ENCODE peak calls at places on chromosomes 2 and 18, in seven cellular contexts. B is HCT116, S is mammary epithelial cell, T is upper lobe of right lung, K is type B pancreatic cell, Z is fibroblast of lung, C is astrocyte of the spinal cord. O is an unnamed sample.

GRCh38 chr18:74499633-74500032 is 3.5 kb downstream of the CNDP2 start:
- DNase-seq in B (no peak), C (no peak), K (no peak), Z (peak), S (peak), T (peak), O (no peak)

GRCh38 chr2:132033949-132034348 is 127.8 kb downstream of the ANKRD30BL start:
- DNase-seq in K (no peak), T (no peak), Z (no peak), S (no peak), B (no peak), C (no peak), O (no peak)

GRCh38 chr2:238914648-238915015 is 66.7 kb downstream of the TWIST2 start:
- DNase-seq in K (peak), C (peak), B (no peak), T (peak), Z (peak), S (peak), O (no peak)

GRCh38 chr2:123502926-123503325 is 522.2 kb upstream of the CNTNAP5 start:
- DNase-seq in K (no peak), Z (peak), B (no peak), S (peak), T (no peak), C (peak), O (no peak)

GRCh38 chr18:51236225-51236624 is 38.7 kb upstream of the MEX3C start:
- DNase-seq in B (peak), C (peak), T (no peak), S (peak), K (no peak), Z (peak), O (no peak)

GRCh38 chr18:59950215-59950944 is 50.6 kb downstream of the PMAIP1 start:
- DNase-seq in T (no peak), Z (peak), S (peak), B (no peak), C (peak), K (no peak), O (no peak)

GRCh38 chr2:20351555-20352229 is 1.0 kb upstream of the PUM2 start:
- DNase-seq in B (no peak), S (no peak), Z (no peak), C (no peak), T (no peak), K (no peak), O (no peak)

GRCh38 chr2:173989886-173990744 is 24.9 kb upstream of the SP3 start:
- DNase-seq in T (no peak), Z (no peak), K (no peak), B (no peak), C (no peak), S (no peak), O (no peak)

GRCh38 chr2:152166633-152167032 is 8.9 kb downstream of the STAM2 start:
- DNase-seq in T (no peak), S (no peak), C (peak), Z (peak), B (no peak), K (no peak), O (no peak)

GRCh38 chr2:144084114-144084661 is 435.7 kb downstream of the ZEB2 start:
- DNase-seq in B (no peak), K (no peak), S (peak), C (peak), T (no peak), Z (peak), O (no peak)

GRCh38 chr18:13266208-13267100 is 47.9 kb downstream of the LDLRAD4 start:
- DNase-seq in K (peak), Z (no peak), T (peak), S (no peak), B (no peak), C (no peak), O (no peak)

GRCh38 chr2:212686285-212686895 is 147.8 kb upstream of the ERBB4 start:
- DNase-seq in B (peak), C (peak), K (no peak), S (peak), T (no peak), Z (peak), O (peak)

GRCh38 chr18:12943200-12943599 is 4.6 kb upstream of the SEH1L start:
- DNase-seq in T (no peak), B (no peak), C (no peak), K (no peak), S (no peak), Z (peak), O (no peak)

GRCh38 chr2:200625958-200626363 is 40.1 kb downstream of the AOX1 start:
- DNase-seq in Z (peak), S (no peak), C (no peak), B (no peak), K (no peak), T (no peak), O (no peak)

GRCh38 chr2:28277466-28277865 is 115.2 kb upstream of the FOSL2 start:
- DNase-seq in C (no peak), B (no peak), K (no peak), Z (no peak), S (no peak), T (no peak), O (no peak)

GRCh38 chr2:101830555-101830954 is 133.0 kb downstream of the MAP4K4 start:
- DNase-seq in T (no peak), S (peak), B (no peak), K (no peak), Z (peak), C (peak), O (no peak)

GRCh38 chr2:11024010-11024615 is 112.4 kb downstream of the KCNF1 start:
- DNase-seq in T (no peak), Z (no peak), B (no peak), S (no peak), K (no peak), C (no peak), O (no peak)

GRCh38 chr2:32863803-32864202 is 83.0 kb upstream of the LTBP1 start:
- DNase-seq in C (peak), K (no peak), T (no peak), Z (peak), B (no peak), S (no peak), O (no peak)

GRCh38 chr18:35239314-35239713 is 1.5 kb upstream of the ZNF397 start:
- DNase-seq in B (no peak), C (no peak), Z (no peak), T (no peak), K (no peak), S (no peak), O (no peak)

GRCh38 chr18:3246636-3247242 is 862 bp upstream of the MYL12A start:
- DNase-seq in B (no peak), S (peak), C (no peak), T (no peak), K (no peak), Z (no peak), O (no peak)

GRCh38 chr2:78615956-78616355 is 409.5 kb upstream of the REG3G start:
- DNase-seq in S (no peak), T (no peak), C (no peak), B (no peak), K (no peak), Z (no peak), O (no peak)

GRCh38 chr2:235908826-235909225 is 259.4 kb downstream of the GBX2 start:
- DNase-seq in K (no peak), B (no peak), S (no peak), Z (no peak), C (no peak), T (no peak), O (no peak)

GRCh38 chr2:218859994-218860831 is 608 bp downstream of the WNT6 start:
- DNase-seq in B (no peak), Z (no peak), T (peak), C (no peak), K (no peak), S (no peak), O (no peak)

GRCh38 chr2:127293386-127293757 is 572 bp downstream of the ERCC3 start:
- DNase-seq in K (no peak), C (peak), S (peak), B (no peak), T (no peak), Z (peak), O (no peak)

GRCh38 chr2:43737097-43737854 is 36.6 kb upstream of the DYNC2LI1 start:
- DNase-seq in B (peak), T (no peak), Z (peak), C (peak), S (peak), K (no peak), O (no peak)

GRCh38 chr2:88042476-88042875 is 13.1 kb downstream of the KRCC1 start:
- DNase-seq in S (no peak), B (no peak), Z (no peak), C (no peak), T (no peak), K (no peak), O (no peak)

GRCh38 chr2:112705576-112705975 is 15.2 kb upstream of the NT5DC4 start:
- DNase-seq in T (no peak), K (peak), C (no peak), Z (peak), S (no peak), B (no peak), O (no peak)

GRCh38 chr2:239035361-239035814 is 187.5 kb downstream of the TWIST2 start:
- DNase-seq in S (no peak), Z (no peak), C (no peak), T (peak), B (peak), K (no peak), O (peak)

GRCh38 chr2:104340879-104341812 is 512.8 kb upstream of the POU3F3 start:
- DNase-seq in S (no peak), K (no peak), Z (no peak), C (no peak), B (no peak), T (no peak), O (no peak)

GRCh38 chr2:207240649-207241048 is 74.9 kb upstream of the KLF7 start:
- DNase-seq in Z (no peak), K (no peak), T (no peak), C (no peak), S (peak), B (no peak), O (no peak)

GRCh38 chr2:159677654-159678053 is 34.7 kb upstream of the MARCHF7 start:
- DNase-seq in K (no peak), Z (peak), B (no peak), T (no peak), C (peak), S (no peak), O (no peak)
- TF ChIP-seq CTCF in K (peak), Z (no peak), B (peak), T (peak), C (peak), S (peak), O (no peak)

DNA sequence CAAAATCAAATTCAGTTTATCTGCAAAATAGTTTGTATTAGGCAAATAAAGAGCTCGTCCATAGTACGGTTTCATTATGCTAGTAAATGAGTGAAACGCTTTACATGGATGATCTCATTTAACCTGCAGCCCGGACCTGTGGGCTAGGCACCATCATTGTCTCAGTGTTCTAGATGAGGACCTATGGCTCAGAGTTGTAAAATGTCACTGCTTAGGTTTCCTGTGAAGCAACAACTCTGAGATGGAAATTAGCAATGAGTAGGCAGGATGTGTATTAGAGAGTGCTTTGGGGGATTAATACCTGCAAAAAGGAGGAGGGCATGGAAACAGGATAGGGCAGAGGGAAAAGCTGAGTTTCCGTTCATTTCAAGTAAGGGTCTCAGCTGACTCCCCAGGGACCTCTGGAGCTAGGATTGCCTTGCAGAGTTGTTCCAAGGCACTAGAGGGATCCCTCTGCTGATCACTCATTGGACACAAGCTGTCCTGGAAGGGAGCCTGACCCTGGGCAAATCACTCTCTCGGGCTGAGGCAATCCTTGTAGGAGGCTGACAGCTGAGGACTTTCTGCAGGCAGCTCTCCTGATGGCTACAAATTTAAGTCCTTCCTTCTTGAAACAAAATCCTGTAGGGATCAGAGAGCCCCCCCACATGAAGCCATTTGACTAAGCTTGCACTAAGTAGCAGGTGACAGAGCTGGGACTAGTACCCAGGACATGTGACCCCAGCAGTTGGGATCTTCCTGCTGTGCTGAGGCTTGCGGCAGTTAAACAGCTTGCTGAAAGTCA is 58.8 kb upstream of the SIX2 start:
- DNase-seq in B (no peak), Z (no peak), C (no peak), K (no peak), S (no peak), T (no peak), O (no peak)
- TF ChIP-seq CTCF in B (no peak), Z (peak), C (no peak), K (no peak), S (peak), T (no peak), O (no peak)

GRCh38 chr18:69839989-69840388 is 107.7 kb downstream of the CD226 start:
- DNase-seq in T (no peak), Z (no peak), C (no peak), S (no peak), B (no peak), K (no peak), O (no peak)

GRCh38 chr18:69840445-69840844 is 107.2 kb downstream of the CD226 start:
- DNase-seq in C (peak), T (no peak), K (no peak), Z (peak), S (no peak), B (no peak), O (no peak)

GRCh38 chr18:69839497-69839896 is 108.2 kb downstream of the CD226 start:
- DNase-seq in B (no peak), T (no peak), Z (no peak), K (no peak), S (no peak), C (no peak), O (no peak)

GRCh38 chr18:69838003-69838402 is 109.7 kb downstream of the CD226 start:
- DNase-seq in K (no peak), T (no peak), S (no peak), Z (no peak), B (no peak), C (no peak), O (no peak)

GRCh38 chr18:69838620-69839411 is 108.9 kb downstream of the CD226 start:
- DNase-seq in Z (no peak), B (peak), C (no peak), T (no peak), K (no peak), S (peak), O (no peak)
- TF ChIP-seq CTCF in Z (no peak), B (no peak), C (no peak), T (no peak), K (no peak), S (no peak), O (no peak)

DNA sequence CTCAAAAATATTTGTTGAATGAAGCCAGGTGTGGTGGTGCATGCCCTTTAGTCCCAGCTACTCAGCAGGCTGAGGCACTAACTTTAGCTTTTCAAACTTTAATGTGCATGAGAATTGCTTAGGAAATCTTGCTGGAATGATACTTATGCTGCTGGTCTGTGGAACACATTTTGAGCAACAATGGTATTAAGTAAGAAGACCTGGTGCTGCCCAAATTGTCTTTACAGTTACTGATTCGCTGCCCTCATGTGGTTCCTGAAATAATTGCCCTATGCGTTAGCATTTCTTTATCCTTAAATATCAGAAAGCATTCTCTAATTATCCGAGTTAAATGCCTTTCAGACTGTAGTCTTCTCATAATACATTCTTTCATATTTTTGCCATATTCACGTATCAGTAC is 76.0 kb upstream of the SESTD1 start:
- DNase-seq in T (no peak), S (peak), Z (no peak), K (no peak), C (peak), B (peak), O (no peak)
- TF ChIP-seq CTCF in T (peak), S (peak), Z (peak), K (peak), C (peak), B (peak), O (peak)

GRCh38 chr2:8535821-8536685 is 145.8 kb upstream of the ID2 start:
- DNase-seq in K (no peak), S (no peak), C (no peak), B (no peak), Z (peak), T (peak), O (no peak)
- TF ChIP-seq CTCF in K (no peak), S (no peak), C (no peak), B (no peak), Z (no peak), T (no peak), O (no peak)

DNA sequence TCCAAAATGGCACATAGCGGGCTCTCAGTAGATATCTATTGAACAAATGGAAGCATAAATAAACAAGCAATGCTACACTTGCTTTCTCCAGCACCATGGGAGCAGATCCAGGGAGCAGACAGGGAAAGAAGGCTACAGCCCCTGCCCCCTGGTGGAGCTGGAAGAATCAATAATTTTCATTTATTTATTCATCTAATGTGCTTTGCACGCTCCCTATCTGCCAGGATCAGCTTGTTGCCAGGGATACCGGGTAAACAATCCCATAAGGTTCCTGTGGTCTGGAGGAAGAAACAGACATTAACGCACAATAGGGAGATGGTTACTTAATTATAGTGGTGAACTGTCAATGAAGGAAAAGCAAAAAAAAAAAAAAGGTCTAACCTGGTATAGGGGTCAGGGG is 40.1 kb upstream of the CLASP1 start:
- DNase-seq in B (no peak), T (no peak), S (no peak), C (peak), K (peak), Z (peak), O (no peak)
- TF ChIP-seq CTCF in B (peak), T (peak), S (peak), C (peak), K (peak), Z (peak), O (peak)

GRCh38 chr18:63545094-63545493 is 2.9 kb downstream of the SERPINB12 start:
- DNase-seq in S (no peak), C (no peak), T (no peak), B (no peak), Z (no peak), K (no peak), O (no peak)

GRCh38 chr18:63542069-63542468 is at the start of gene SERPINB12:
- DNase-seq in S (no peak), C (no peak), Z (no peak), B (no peak), T (no peak), K (no peak), O (no peak)

GRCh38 chr18:63534615-63535014 is 7.6 kb upstream of the SERPINB12 start:
- DNase-seq in S (peak), B (no peak), Z (no peak), T (no peak), C (no peak), K (no peak), O (no peak)

GRCh38 chr18:63544017-63544416 is 1.8 kb downstream of the SERPINB12 start:
- DNase-seq in B (no peak), T (no peak), S (no peak), Z (no peak), C (no peak), K (no peak), O (no peak)

DNA sequence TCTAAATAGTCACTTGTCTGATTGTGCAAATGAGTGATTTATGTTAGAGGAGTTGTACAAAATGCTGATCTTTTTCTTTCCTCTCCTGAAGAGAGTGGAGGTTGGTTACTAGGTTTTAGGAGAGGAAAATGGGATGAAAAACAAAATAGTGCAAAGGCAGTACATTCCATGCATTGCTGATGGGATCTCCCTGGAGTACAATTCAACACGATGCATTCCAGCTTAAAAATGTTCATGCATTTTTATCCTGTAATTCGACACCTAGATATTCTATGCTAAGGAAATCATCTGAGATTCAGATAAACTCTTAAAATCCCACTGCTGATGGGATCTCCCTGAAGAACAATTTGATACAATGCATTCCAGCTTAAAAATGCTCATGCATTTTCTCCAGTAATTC is 2.0 kb upstream of the SERPINB12 start:
- DNase-seq in T (no peak), K (no peak), S (no peak), Z (peak), B (no peak), C (peak), O (no peak)
- TF ChIP-seq CTCF in T (no peak), K (no peak), S (no peak), Z (no peak), B (no peak), C (no peak), O (no peak)

DNA sequence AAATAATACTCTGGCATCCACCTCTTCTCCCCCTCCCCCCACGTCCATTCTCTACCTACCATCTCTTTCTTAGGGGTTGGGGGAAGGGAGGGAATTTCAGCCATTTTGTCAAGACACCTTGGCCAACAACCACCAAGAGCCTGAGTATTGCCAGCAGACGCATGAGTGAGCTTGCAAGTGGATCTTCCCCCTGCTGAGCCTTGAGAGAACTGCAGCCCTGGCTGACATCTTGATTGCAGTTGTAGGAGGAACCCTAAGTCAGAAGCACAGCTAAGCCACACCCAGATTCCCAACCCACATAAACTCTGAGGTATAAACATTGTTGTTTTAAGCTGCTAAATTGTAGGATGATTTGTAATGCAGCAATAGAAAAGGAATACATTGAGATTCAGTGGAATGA is 165.6 kb downstream of the TMEFF2 start:
- DNase-seq in T (no peak), B (peak), C (no peak), Z (no peak), S (peak), K (no peak), O (no peak)
- TF ChIP-seq CTCF in T (peak), B (peak), C (peak), Z (peak), S (peak), K (peak), O (peak)

DNA sequence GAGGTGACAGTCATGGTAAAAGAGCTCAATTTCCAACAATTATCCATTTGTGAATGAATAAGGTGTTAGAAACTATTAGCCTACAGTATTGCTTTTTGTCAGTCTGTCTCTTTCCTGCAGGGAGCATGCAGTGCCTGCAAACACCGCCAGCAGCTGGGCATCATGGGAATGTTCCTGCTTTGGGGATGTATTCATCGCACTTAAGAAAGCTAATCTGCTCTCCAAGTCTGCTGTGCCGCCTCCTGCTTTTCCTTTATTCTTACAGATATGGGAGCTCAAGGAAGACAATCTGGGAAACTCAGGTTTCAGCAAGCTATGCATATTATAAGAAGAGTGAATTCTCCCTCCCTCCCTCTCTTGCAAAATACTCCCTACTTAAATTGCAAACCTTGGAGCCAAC is 479.3 kb upstream of the ACVR2A start:
- DNase-seq in Z (no peak), K (no peak), S (no peak), T (no peak), B (no peak), C (no peak), O (no peak)
- TF ChIP-seq CTCF in Z (no peak), K (no peak), S (no peak), T (no peak), B (no peak), C (no peak), O (no peak)

O was measured in progenitor cell of endocrine pancreas.